ENCODE peak calls at places on chromosomes 11 and 22, in six cellular contexts. X, E, M, K, I and T are unnamed samples.

GRCh38 chr11:115104851-115105453 is 399.3 kb downstream of the CADM1 start:
- DNase-seq in E (no peak), K (no peak), X (no peak), I (no peak), M (no peak), T (no peak)

GRCh38 chr22:26364066-26365015 is 64.7 kb upstream of the ASPHD2 start:
- DNase-seq in M (peak; percentile 64), K (peak; percentile 91), X (peak; percentile 73), I (peak; percentile 88), E (peak; percentile 37), T (no peak)

GRCh38 chr11:5336331-5336730 is 7.0 kb downstream of the OR51B5 start:
- DNase-seq in E (no peak), K (no peak), X (no peak), I (peak; percentile 36), M (no peak), T (no peak)

GRCh38 chr11:129911298-129911697 is 15.9 kb upstream of the NFRKB start:
- DNase-seq in M (no peak), X (peak; percentile 43), E (no peak), K (no peak), I (peak; percentile 56), T (no peak)

GRCh38 chr11:83725718-83726117 is 439.6 kb upstream of the CCDC90B start:
- DNase-seq in E (no peak), I (no peak), X (no peak), M (no peak), K (no peak), T (no peak)

GRCh38 chr11:2766166-2766565 is 66.4 kb upstream of the KCNQ1OT1 start:
- DNase-seq in I (no peak), X (no peak), E (no peak), M (no peak), K (no peak), T (peak; percentile 66)

GRCh38 chr11:46541593-46542371 is 52.0 kb downstream of the AMBRA1 start:
- DNase-seq in E (peak; percentile 48), I (no peak), M (no peak), X (no peak), K (no peak), T (no peak)

GRCh38 chr22:30922151-30922611 is 46.4 kb downstream of the MORC2 start:
- DNase-seq in K (peak; percentile 74), I (peak; percentile 66), E (peak; percentile 26), X (no peak), M (peak; percentile 33), T (no peak)

GRCh38 chr22:49052023-49052538 is 775.6 kb downstream of the BRD1 start:
- DNase-seq in E (no peak), X (no peak), K (no peak), I (no peak), M (no peak), T (no peak)

GRCh38 chr22:19879248-19879575 is 24.5 kb upstream of the GNB1L start:
- DNase-seq in I (no peak), M (no peak), X (no peak), E (no peak), K (no peak), T (peak; percentile 77)

GRCh38 chr11:20207781-20208621 is 47.7 kb upstream of the DBX1 start:
- DNase-seq in K (no peak), I (no peak), X (no peak), E (no peak), M (no peak), T (no peak)
- TF ChIP-seq CTCF in K (no peak), I (no peak), X (no peak), E (no peak), M (no peak), T (no peak)

DNA sequence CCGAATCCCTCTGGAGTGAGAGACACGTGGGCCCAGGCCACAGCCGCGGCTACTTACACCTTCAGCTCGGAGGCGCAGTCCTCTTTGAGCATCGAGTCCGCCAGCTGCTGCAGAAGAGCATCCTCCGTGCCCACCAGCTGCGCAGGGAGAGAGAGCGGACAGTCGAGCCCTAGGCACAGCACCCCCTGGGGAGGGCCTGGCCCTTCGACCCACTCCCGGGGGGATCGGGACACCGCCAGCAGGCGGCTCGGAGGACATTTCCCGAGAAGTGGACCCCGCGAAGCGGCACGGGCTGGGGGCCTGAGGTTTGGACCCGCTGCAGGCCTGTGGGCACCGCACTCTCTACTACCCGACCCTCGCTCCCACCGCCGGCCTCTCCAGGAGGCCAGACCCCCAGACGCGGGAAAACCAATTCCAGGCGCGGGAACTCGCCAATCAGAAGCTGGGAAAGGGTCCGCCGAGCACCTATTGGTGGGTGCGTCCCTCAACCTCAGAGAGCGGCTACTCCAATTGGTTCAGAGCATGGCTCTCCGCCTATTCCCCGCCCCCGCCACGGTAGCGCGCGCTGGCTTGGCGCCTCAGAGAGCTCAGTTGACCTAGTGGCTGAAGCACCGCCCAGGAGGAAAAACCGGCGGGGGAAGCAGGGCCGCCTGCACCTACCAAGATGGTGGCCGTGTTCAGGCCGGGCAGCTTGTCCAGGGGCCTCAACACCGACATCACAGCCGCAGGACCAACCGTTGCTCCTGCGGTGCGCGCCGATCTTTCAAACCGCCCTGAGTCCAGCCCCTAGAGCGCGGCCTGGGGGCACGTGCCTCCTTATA is at the start of gene CENPM:
- DNase-seq in X (peak; percentile 92), E (peak; percentile 95), I (peak; percentile 92), K (peak; percentile 97), M (peak; percentile 94), T (no peak)
- TF ChIP-seq CTCF in X (peak; percentile 15), E (no peak), I (peak; percentile 26), K (peak; percentile 12), M (peak; percentile 30), T (peak; percentile 65)

GRCh38 chr11:67381244-67381972 is 8.0 kb upstream of the CLCF1 start:
- DNase-seq in X (no peak), M (no peak), K (no peak), E (no peak), I (no peak), T (no peak)
- TF ChIP-seq CTCF in X (no peak), M (no peak), K (no peak), E (no peak), I (no peak), T (no peak)

GRCh38 chr11:64165482-64165841 is 451 bp downstream of the MACROD1 start:
- DNase-seq in X (peak; percentile 18), I (no peak), M (no peak), K (no peak), E (no peak), T (no peak)
- TF ChIP-seq CTCF in X (no peak), I (no peak), M (no peak), K (peak; percentile 40), E (no peak), T (peak; percentile 58)

DNA sequence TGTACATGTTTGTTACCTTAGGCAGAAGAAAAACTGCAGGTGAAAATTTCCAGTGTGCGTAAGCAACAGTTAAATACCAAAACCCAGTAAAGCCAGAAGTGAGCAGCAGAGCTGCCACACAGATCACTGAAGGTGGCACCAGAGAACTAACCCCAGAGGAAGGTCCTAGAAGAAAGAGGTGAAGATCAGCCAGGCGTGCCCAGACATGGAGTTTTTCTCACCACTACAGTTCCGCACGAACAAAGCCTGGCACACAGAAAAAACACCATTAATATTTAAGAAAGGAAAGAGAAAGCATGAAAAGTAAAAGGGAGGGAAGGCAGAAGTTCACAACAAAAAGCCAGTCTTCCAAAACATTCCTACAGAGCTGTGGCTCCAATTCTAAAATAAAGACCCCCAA is 60.7 kb downstream of the STK33 start:
- DNase-seq in I (no peak), X (no peak), E (no peak), K (no peak), M (peak; percentile 79), T (no peak)
- TF ChIP-seq CTCF in I (no peak), X (no peak), E (no peak), K (no peak), M (peak; percentile 69), T (no peak)

DNA sequence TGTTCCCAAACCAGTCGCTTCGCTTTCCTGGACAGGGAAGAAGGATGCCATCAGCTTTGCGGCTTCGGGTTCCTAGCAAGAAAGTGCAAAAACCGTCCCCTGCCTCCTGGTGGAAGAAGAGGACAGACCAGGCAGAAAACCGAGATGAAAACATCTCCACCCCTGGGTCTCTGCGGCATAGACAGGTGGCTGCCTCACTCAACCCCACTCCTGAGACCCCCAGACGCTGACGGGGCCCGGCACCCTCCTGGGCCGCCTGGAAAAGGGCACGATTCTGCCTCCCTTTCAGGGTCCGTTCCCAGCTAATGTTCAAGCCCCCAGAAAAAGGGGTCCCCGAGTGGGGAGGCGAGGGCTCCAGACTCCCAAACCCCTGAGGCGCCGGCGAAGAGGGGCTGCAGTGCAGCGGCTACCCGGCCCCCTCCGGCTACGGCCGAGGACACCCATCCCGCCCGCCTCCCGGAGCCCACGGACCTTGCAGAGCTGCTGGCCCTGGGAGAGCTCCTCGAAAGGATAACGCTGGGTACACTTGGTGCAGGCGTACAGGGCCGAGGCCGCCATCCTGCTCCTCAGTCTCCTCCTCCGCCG is 569 bp downstream of the FAM76B start:
- DNase-seq in K (peak; percentile 59), E (peak; percentile 16), M (peak; percentile 23), I (peak; percentile 46), X (peak; percentile 42), T (peak; percentile 95)
- TF ChIP-seq CTCF in K (peak; percentile 44), E (peak; percentile 42), M (peak; percentile 21), I (peak; percentile 42), X (peak; percentile 4), T (peak; percentile 74)

DNA sequence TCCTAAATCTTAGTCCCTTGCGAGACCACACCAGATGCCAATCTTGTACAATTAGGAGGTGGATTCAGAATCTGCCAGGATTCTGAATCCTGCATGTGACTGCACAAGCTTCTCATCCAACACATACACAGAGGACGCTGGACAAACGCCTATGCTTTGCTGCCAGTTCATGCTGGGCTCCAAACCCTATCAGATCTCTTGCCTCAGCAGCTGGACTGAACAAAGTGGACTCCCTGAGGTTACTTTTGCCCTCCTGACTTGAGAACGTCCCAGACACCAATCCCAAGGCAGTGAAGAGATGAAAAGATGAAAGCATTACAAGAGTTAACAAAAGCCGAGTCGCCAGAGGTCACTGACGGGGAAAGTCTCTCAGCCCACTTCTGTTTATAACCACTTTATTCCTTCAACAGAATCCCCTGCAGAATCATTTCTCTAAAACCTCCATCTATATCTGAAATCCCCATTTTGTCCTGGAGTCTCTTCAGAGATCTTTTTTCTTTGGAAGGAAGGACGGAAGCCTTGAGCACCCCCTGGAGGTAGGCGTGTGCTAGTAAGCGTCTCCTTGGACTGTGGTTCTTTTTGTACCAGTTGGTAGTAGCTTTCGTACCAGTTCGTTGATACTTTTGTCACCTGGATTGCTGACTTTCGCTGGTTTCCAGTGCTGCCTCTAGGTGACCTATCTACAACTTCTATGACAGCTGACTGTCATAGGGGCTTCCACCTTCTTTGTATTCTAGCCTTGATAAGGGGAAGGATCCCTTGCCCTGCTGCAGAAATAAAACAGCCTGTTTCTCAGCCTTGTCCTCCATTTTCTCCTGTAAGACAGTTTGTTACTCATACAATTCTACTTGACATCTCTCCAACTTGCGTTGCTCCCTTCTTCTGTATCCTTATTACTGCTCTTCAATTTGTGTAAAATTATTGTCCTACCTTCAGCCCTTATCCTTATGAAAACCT is 26.1 kb upstream of the EED start:
- DNase-seq in K (peak; percentile 73), X (peak; percentile 80), E (peak; percentile 46), M (peak; percentile 55), I (peak; percentile 87), T (no peak)
- TF ChIP-seq CTCF in K (peak; percentile 88), X (peak; percentile 79), E (peak; percentile 90), M (peak; percentile 95), I (peak; percentile 97), T (peak; percentile 93)